ENCODE peak calls at places on chromosomes 11 and 22, in five cellular contexts. E is IMR-90, V is A549, A is K562, D is GM12878. Y is an unnamed sample.

GRCh38 chr11:62050716-62051115 is 73.1 kb upstream of the INCENP start:
- DNase-seq in E (no peak), V (no peak), A (no peak), D (no peak), Y (no peak)

GRCh38 chr22:41001722-41002122 is 50.5 kb downstream of the RBX1 start:
- DNase-seq in E (peak; percentile 44), V (peak; percentile 34), A (no peak), D (no peak), Y (no peak)

GRCh38 chr22:44392446-44392921 is 79.7 kb upstream of the SHISAL1 start:
- DNase-seq in E (peak; percentile 11), V (no peak), A (no peak), D (no peak), Y (no peak)

GRCh38 chr11:121446752-121447156 is 5.4 kb upstream of the SORL1 start:
- DNase-seq in E (peak; percentile 73), V (no peak), A (no peak), D (no peak), Y (peak; percentile 67)

GRCh38 chr11:33072465-33072864 is 33.1 kb downstream of the TCP11L1 start:
- DNase-seq in E (no peak), V (no peak), A (no peak), D (no peak), Y (no peak)

GRCh38 chr11:1073261-1073724 is 1.4 kb upstream of the MUC2 start:
- DNase-seq in E (peak; percentile 46), V (peak; percentile 83), A (no peak), D (no peak), Y (no peak)

GRCh38 chr11:100930185-100930778 is 199.3 kb downstream of the PGR start:
- DNase-seq in E (peak; percentile 81), V (peak; percentile 55), A (peak; percentile 9), D (no peak), Y (peak; percentile 6)

GRCh38 chr11:131712897-131713296 is 342.5 kb downstream of the NTM start:
- DNase-seq in E (peak; percentile 61), V (no peak), A (no peak), D (no peak), Y (no peak)

GRCh38 chr11:18958221-18958910 is 19.2 kb upstream of the MRGPRX1 start:
- DNase-seq in E (no peak), V (no peak), A (no peak), D (no peak), Y (no peak)

GRCh38 chr11:27777013-27777412 is 76.8 kb upstream of the BDNF start:
- DNase-seq in E (no peak), V (no peak), A (no peak), D (no peak), Y (no peak)

GRCh38 chr11:44498524-44498923 is 66.9 kb upstream of the CD82 start:
- DNase-seq in E (no peak), V (no peak), A (no peak), D (no peak), Y (no peak)

GRCh38 chr11:94926698-94927237 is 46.6 kb downstream of the CWC15 start:
- DNase-seq in E (peak; percentile 94), V (peak; percentile 5), A (no peak), D (no peak), Y (peak; percentile 41)

GRCh38 chr11:82899191-82899820 is 924 bp downstream of the PRCP start:
- DNase-seq in E (no peak), V (no peak), A (no peak), D (peak; percentile 20), Y (no peak)

GRCh38 chr11:125123947-125124633 is 12.7 kb upstream of the TMEM218 start:
- DNase-seq in E (peak; percentile 32), V (peak; percentile 84), A (peak; percentile 50), D (no peak), Y (peak; percentile 42)

GRCh38 chr22:32920032-32920628 is 118.6 kb downstream of the TIMP3 start:
- DNase-seq in E (peak; percentile 33), V (no peak), A (no peak), D (no peak), Y (peak; percentile 51)

GRCh38 chr11:115585361-115586024 is 81.3 kb upstream of the CADM1 start:
- DNase-seq in E (no peak), V (no peak), A (no peak), D (peak; percentile 83), Y (no peak)

GRCh38 chr11:114027941-114028340 is 31.6 kb upstream of the ZBTB16 start:
- DNase-seq in E (no peak), V (no peak), A (no peak), D (no peak), Y (no peak)

GRCh38 chr11:65096926-65097325 is 912 bp downstream of the VPS51 start:
- DNase-seq in E (no peak), V (no peak), A (no peak), D (no peak), Y (no peak)

GRCh38 chr22:45579306-45579705 is 76.6 kb downstream of the FBLN1 start:
- DNase-seq in E (no peak), V (no peak), A (no peak), D (no peak), Y (no peak)

GRCh38 chr11:118607401-118608267 is at the start of gene PHLDB1:
- DNase-seq in E (peak; percentile 67), V (peak; percentile 61), A (peak; percentile 85), D (no peak), Y (peak; percentile 86)

GRCh38 chr22:46748948-46749681 is 11.1 kb upstream of the CERK start:
- DNase-seq in E (peak; percentile 49), V (no peak), A (no peak), D (no peak), Y (no peak)

GRCh38 chr22:43851979-43852307 is 10.4 kb downstream of the SULT4A1 start:
- DNase-seq in E (no peak), V (no peak), A (no peak), D (no peak), Y (no peak)

GRCh38 chr11:17230867-17231851 is 23.4 kb upstream of the PIK3C2A start:
- DNase-seq in E (no peak), V (no peak), A (no peak), D (peak; percentile 76), Y (no peak)

GRCh38 chr11:72719144-72719543 is 33.1 kb downstream of the ARAP1 start:
- DNase-seq in E (peak; percentile 31), V (no peak), A (no peak), D (no peak), Y (no peak)

GRCh38 chr11:131498631-131499053 is 128.2 kb downstream of the NTM start:
- DNase-seq in E (no peak), V (no peak), A (no peak), D (no peak), Y (no peak)

GRCh38 chr22:17262976-17263375 is 43.7 kb upstream of the ADA2 start:
- DNase-seq in E (no peak), V (no peak), A (no peak), D (no peak), Y (no peak)

GRCh38 chr22:39724390-39724789 is 153.8 kb downstream of the CACNA1I start:
- DNase-seq in E (no peak), V (peak; percentile 13), A (peak; percentile 48), D (no peak), Y (no peak)

GRCh38 chr22:46734830-46735453 is 3.1 kb downstream of the CERK start:
- DNase-seq in E (no peak), V (no peak), A (no peak), D (peak; percentile 56), Y (no peak)

GRCh38 chr11:74182635-74183034 is 11.5 kb downstream of the PPME1 start:
- DNase-seq in E (peak; percentile 25), V (no peak), A (no peak), D (no peak), Y (no peak)

DNA sequence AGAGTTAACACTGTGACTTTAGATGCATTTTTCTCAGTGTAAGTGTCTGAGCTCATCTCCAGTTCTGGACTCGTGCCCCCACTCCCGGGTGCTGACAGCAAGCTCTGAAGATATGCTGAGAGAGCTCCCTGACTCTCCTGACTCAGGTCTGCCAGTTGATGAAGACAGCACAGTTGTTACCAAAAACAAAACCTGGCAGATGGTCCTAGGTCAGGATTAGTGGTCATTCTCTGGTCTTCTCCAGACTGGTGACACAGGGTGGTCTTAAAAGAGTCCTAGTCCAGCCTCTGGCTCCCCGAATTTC is 8.6 kb downstream of the MIAT start:
- DNase-seq in E (peak; percentile 75), V (no peak), A (no peak), D (no peak), Y (no peak)
- TF ChIP-seq RCOR1 in E (no peak), V (no peak), A (no peak), D (no peak), Y (no peak)

DNA sequence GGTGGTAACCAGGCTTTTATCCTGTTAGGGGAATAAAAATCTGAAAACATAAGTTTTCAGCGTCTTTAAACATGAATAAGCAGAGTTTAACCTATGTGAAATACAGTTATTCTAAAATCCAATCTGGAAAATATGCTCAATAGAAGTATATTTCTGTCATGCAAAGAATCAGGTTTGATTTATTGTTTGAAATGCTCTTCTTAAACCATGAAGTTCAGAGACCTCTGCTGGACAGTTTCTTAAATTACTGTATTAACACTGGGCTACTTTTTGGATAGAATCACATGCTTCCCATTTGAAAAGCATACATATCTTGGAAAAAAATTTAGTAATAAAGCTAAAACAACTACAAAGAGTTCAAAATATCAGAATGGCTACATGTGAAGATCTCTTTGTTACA is 25.4 kb downstream of the APIP start:
- DNase-seq in E (peak; percentile 55), V (peak; percentile 68), A (no peak), D (no peak), Y (peak; percentile 28)
- TF ChIP-seq RCOR1 in E (no peak), V (no peak), A (no peak), D (no peak), Y (no peak)

GRCh38 chr11:117097567-117098268 is 510 bp downstream of the SIK3 start:
- DNase-seq in E (no peak), V (no peak), A (peak; percentile 72), D (no peak), Y (peak; percentile 82)
- TF ChIP-seq RCOR1 in E (no peak), V (no peak), A (no peak), D (no peak), Y (no peak)

GRCh38 chr11:46347637-46348311 is 511 bp downstream of the DGKZ start:
- DNase-seq in E (no peak), V (no peak), A (peak; percentile 47), D (no peak), Y (peak; percentile 63)

GRCh38 chr11:46345881-46346484 is 1.3 kb upstream of the DGKZ start:
- DNase-seq in E (no peak), V (no peak), A (no peak), D (no peak), Y (no peak)

GRCh38 chr11:46348566-46348981 is 1.3 kb downstream of the DGKZ start:
- DNase-seq in E (no peak), V (no peak), A (no peak), D (no peak), Y (no peak)

GRCh38 chr11:46345131-46345597 is 2.1 kb upstream of the DGKZ start:
- DNase-seq in E (no peak), V (no peak), A (no peak), D (no peak), Y (no peak)

DNA sequence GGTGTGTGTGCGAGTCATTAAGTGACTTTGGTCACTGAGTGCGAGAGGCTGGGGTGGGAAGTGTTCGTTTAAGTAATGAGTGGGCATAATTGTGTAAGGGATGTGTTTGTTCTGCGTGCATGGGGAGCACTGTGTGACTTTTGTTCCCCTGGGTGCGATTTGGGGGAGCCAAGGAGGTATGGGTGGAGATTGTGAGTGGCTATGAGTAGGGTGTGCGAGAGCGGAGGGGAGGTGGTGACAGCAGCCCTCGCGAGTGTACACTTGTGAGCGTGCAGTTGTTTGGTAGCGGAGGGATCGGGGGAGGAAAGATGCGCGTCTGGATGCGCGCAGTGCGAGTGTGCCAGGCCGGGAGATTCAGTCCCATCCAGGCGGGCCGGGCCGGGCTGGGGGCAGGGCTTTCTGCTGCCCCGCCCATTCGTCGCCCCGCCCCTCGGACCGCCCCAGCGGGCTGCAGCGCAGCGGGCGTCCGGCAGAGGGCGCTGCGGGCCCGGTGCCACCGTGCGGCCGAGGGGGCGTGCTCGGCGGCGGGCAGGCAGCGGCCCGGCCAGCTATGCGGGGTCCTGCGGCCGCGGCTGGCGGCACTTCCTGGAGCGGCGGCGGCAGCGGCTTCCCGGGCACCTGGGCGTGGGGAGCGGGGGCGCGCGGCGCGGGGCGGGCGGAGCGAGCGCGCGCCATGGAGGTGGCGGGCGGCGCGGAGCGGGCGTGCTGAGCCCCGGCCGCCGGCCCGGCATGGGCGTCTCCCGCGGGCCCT is at the start of gene DGKZ:
- DNase-seq in E (peak; percentile 74), V (peak; percentile 82), A (peak; percentile 98), D (no peak), Y (peak; percentile 100)
- TF ChIP-seq RCOR1 in E (no peak), V (no peak), A (peak; percentile 34), D (no peak), Y (peak; percentile 36)